ENCODE peak calls at places on chromosome 19, in four cellular contexts. X is neural progenitor cell, G is caudate nucleus, E is KBM-7. D is an unnamed sample.

GRCh38 chr19:1819976-1820255 is 7.8 kb upstream of the ATP8B3 start:
- DNase-seq in X (no peak), G (no peak), E (no peak), D (no peak)

GRCh38 chr19:41540041-41540695 is 35.8 kb upstream of the CEACAM21 start:
- DNase-seq in X (no peak), G (no peak), E (no peak), D (no peak)

GRCh38 chr19:4776436-4777205 is 14.9 kb upstream of the FEM1A start:
- DNase-seq in X (peak), G (no peak), E (no peak), D (no peak)

GRCh38 chr19:15284896-15285295 is 47.4 kb downstream of the BRD4 start:
- DNase-seq in X (no peak), G (no peak), E (no peak), D (no peak)

GRCh38 chr19:45971260-45971902 is 2.3 kb downstream of the NOVA2 start:
- DNase-seq in X (no peak), G (no peak), E (no peak), D (no peak)

GRCh38 chr19:38900220-38900629 is 456 bp downstream of the NFKBIB start:
- DNase-seq in X (no peak), G (no peak), E (no peak), D (no peak)

GRCh38 chr19:18364826-18365528 is 21.0 kb upstream of the GDF15 start:
- DNase-seq in X (no peak), G (no peak), E (peak), D (peak)

GRCh38 chr19:18294467-18294864 is 13.0 kb upstream of the JUND start:
- DNase-seq in X (peak), G (peak), E (no peak), D (no peak)

GRCh38 chr19:14425696-14426138 is 6.6 kb upstream of the DDX39A start:
- DNase-seq in X (no peak), G (no peak), E (no peak), D (no peak)

GRCh38 chr19:56106397-56106849 is 14.7 kb downstream of the ZNF787 start:
- DNase-seq in X (no peak), G (no peak), E (no peak), D (no peak)

GRCh38 chr19:58054792-58055482 is 4.1 kb upstream of the ZNF135 start:
- DNase-seq in X (peak), G (peak), E (no peak), D (no peak)

GRCh38 chr19:50314724-50315700 is 14.2 kb downstream of the KCNC3 start:
- DNase-seq in X (peak), G (no peak), E (no peak), D (no peak)

GRCh38 chr19:39407644-39408391 is 1.2 kb downstream of the ZFP36 start:
- DNase-seq in X (peak), G (no peak), E (peak), D (peak)

GRCh38 chr19:9936151-9937000 is at the start of gene OLFM2:
- DNase-seq in X (peak), G (peak), E (no peak), D (no peak)

GRCh38 chr19:50723069-50723468 is at the start of gene CLEC11A:
- DNase-seq in X (no peak), G (no peak), E (peak), D (peak)

GRCh38 chr19:33812388-33813330 is 16.0 kb downstream of the KCTD15 start:
- DNase-seq in X (no peak), G (no peak), E (no peak), D (no peak)

GRCh38 chr19:48913114-48913513 is 13.0 kb downstream of the NUCB1 start:
- DNase-seq in X (peak), G (no peak), E (peak), D (peak)

GRCh38 chr19:42111811-42112210 is 20.4 kb downstream of the POU2F2 start:
- DNase-seq in X (no peak), G (no peak), E (no peak), D (no peak)

GRCh38 chr19:44741841-44742352 is 6.6 kb upstream of the BCL3 start:
- DNase-seq in X (peak), G (peak), E (peak), D (peak)

GRCh38 chr19:56114051-56114694 is 6.9 kb downstream of the ZNF787 start:
- DNase-seq in X (no peak), G (no peak), E (no peak), D (no peak)

GRCh38 chr19:14138576-14139265 is 2.3 kb upstream of the ASF1B start:
- DNase-seq in X (no peak), G (no peak), E (no peak), D (no peak)

GRCh38 chr19:11088508-11089253 is 582 bp upstream of the LDLR start:
- DNase-seq in X (no peak), G (peak), E (no peak), D (no peak)

GRCh38 chr19:29665215-29665825 is at the start of gene PLEKHF1:
- DNase-seq in X (peak), G (peak), E (peak), D (peak)

GRCh38 chr19:56476093-56476492 is 1.1 kb downstream of the ZNF667 start:
- DNase-seq in X (no peak), G (no peak), E (no peak), D (no peak)

GRCh38 chr19:12646551-12646950 is 20.0 kb downstream of the MAN2B1 start:
- DNase-seq in X (no peak), G (no peak), E (no peak), D (no peak)

GRCh38 chr19:6736917-6737283 is 480 bp downstream of the GPR108 start:
- DNase-seq in X (no peak), G (no peak), E (no peak), D (no peak)

GRCh38 chr19:18220632-18221275 is 5.5 kb downstream of the PDE4C start:
- DNase-seq in X (peak), G (no peak), E (no peak), D (no peak)

GRCh38 chr19:58326501-58326913 is 287 bp upstream of the ZSCAN22 start:
- DNase-seq in X (no peak), G (no peak), E (no peak), D (no peak)

GRCh38 chr19:46766569-46767317 is 20.5 kb upstream of the STRN4 start:
- DNase-seq in X (peak), G (no peak), E (peak), D (peak)

GRCh38 chr19:3116621-3117020 is 19.2 kb upstream of the GNA15 start:
- DNase-seq in X (no peak), G (no peak), E (no peak), D (no peak)

GRCh38 chr19:591099-591958 is 1.6 kb downstream of the HCN2 start:
- DNase-seq in X (peak), G (no peak), E (peak), D (no peak)

GRCh38 chr19:49793561-49793840 is 19.6 kb downstream of the FUZ start:
- DNase-seq in X (no peak), G (peak), E (no peak), D (peak)

GRCh38 chr19:47381121-47381520 is 32.0 kb downstream of the DHX34 start:
- DNase-seq in X (no peak), G (no peak), E (no peak), D (no peak)

GRCh38 chr19:12314553-12314952 is 18.9 kb downstream of the ZNF563 start:
- DNase-seq in X (no peak), G (no peak), E (no peak), D (no peak)

GRCh38 chr19:54262470-54262869 is 5.4 kb upstream of the LILRB5 start:
- DNase-seq in X (no peak), G (no peak), E (no peak), D (no peak)

GRCh38 chr19:2254052-2254872 is 2.0 kb downstream of the JSRP1 start:
- DNase-seq in X (peak), G (no peak), E (no peak), D (no peak)

GRCh38 chr19:48629297-48629598 is 7.9 kb downstream of the DBP start:
- DNase-seq in X (no peak), G (no peak), E (no peak), D (no peak)

GRCh38 chr19:9913237-9914000 is 22.9 kb downstream of the OLFM2 start:
- DNase-seq in X (peak), G (no peak), E (no peak), D (no peak)

GRCh38 chr19:4559569-4559968 is at the start of gene SEMA6B:
- DNase-seq in X (no peak), G (no peak), E (no peak), D (peak)